ENCODE peak calls at places on chromosome 17, in nine cellular contexts. N is CD4-positive, alpha-beta T cell; E is renal cortical epithelial cell; I is EL; V is HL-60; R is thoracic aorta; F is activated gamma-delta T cell treated with Interleukin-2 at 50 U/mL for 16 hours; B is fibroblast of gingiva; A is MV-4-11. U is an unnamed sample.

GRCh38 chr17:48011405-48012150 is 26.0 kb downstream of the COPZ2 start:
- DNase-seq in R (no peak), V (no peak), F (peak), A (peak), B (no peak), N (no peak), E (peak), I (peak), U (no peak)

GRCh38 chr17:57357830-57358426 is 101.6 kb downstream of the MSI2 start:
- DNase-seq in B (no peak), I (no peak), N (no peak), F (no peak), R (no peak), V (no peak), A (no peak), E (peak), U (no peak)

GRCh38 chr17:36500745-36501225 is 14.3 kb downstream of the ZNHIT3 start:
- DNase-seq in N (no peak), A (no peak), B (no peak), V (no peak), I (peak), F (no peak), R (no peak), E (no peak), U (no peak)

GRCh38 chr17:14581181-14581830 is 280.4 kb downstream of the HS3ST3B1 start:
- DNase-seq in A (no peak), B (no peak), E (no peak), I (no peak), F (no peak), R (no peak), N (no peak), V (no peak), U (no peak)

GRCh38 chr17:55434721-55435120 is 13.1 kb upstream of the MMD start:
- DNase-seq in E (peak), N (no peak), V (no peak), F (no peak), R (no peak), B (no peak), A (no peak), I (peak), U (no peak)

GRCh38 chr17:44602970-44603369 is 45.7 kb downstream of the FZD2 start:
- DNase-seq in E (no peak), N (no peak), I (no peak), A (no peak), B (no peak), V (no peak), R (no peak), F (no peak), U (no peak)

GRCh38 chr17:71631483-71631882 is 489.3 kb upstream of the SOX9 start:
- DNase-seq in A (no peak), I (peak), B (peak), V (no peak), R (no peak), N (no peak), E (peak), F (no peak), U (no peak)

GRCh38 chr17:40473573-40474365 is 27.7 kb downstream of the TNS4 start:
- DNase-seq in A (no peak), E (no peak), I (no peak), R (no peak), V (no peak), B (no peak), N (no peak), F (no peak), U (no peak)

GRCh38 chr17:63925615-63926014 is 6.5 kb downstream of the CD79B start:
- DNase-seq in E (no peak), F (no peak), B (no peak), N (no peak), A (no peak), I (no peak), R (no peak), V (no peak), U (no peak)

GRCh38 chr17:7204828-7205461 is 14.7 kb downstream of the DLG4 start:
- DNase-seq in E (peak), N (peak), B (peak), I (peak), A (peak), R (peak), F (peak), V (no peak), U (peak)

GRCh38 chr17:78343433-78344201 is 16.3 kb downstream of the SOCS3 start:
- DNase-seq in V (peak), F (peak), A (peak), E (no peak), B (no peak), N (peak), I (no peak), R (no peak), U (no peak)

GRCh38 chr17:7475764-7476422 is 3.5 kb downstream of the ZBTB4 start:
- DNase-seq in B (peak), R (no peak), E (no peak), A (peak), F (no peak), V (no peak), I (peak), N (no peak), U (no peak)